ENCODE peak calls at places on chromosomes 6 and 20, in nine cellular contexts. J, B, Z, V, I, G, R, H and X are unnamed samples.

GRCh38 chr6:63764318-63764916 is 128.8 kb downstream of the PHF3 start:
- DNase-seq in R (peak), G (no peak), H (no peak), B (no peak), J (no peak), Z (no peak), I (peak), V (peak), X (no peak)

GRCh38 chr6:36364669-36365479 is 22.6 kb downstream of the ETV7 start:
- DNase-seq in B (no peak), G (no peak), J (no peak), Z (no peak), H (no peak), R (peak), I (no peak), V (no peak), X (no peak)

GRCh38 chr6:43269273-43270007 is 26.2 kb downstream of the TTBK1 start:
- DNase-seq in B (no peak), R (no peak), V (no peak), G (no peak), I (no peak), H (no peak), J (peak), Z (no peak), X (no peak)

GRCh38 chr20:43662943-43663655 is 3.8 kb upstream of the MYBL2 start:
- DNase-seq in J (no peak), G (no peak), B (no peak), V (no peak), I (peak), H (no peak), R (no peak), Z (no peak), X (no peak)

GRCh38 chr6:127959869-127960268 is 59.0 kb upstream of the THEMIS start:
- DNase-seq in V (no peak), R (no peak), Z (no peak), I (no peak), J (no peak), B (no peak), H (no peak), G (no peak), X (no peak)

GRCh38 chr6:35494161-35494563 is 2.7 kb downstream of the TEAD3 start:
- DNase-seq in J (no peak), I (no peak), Z (no peak), H (no peak), R (peak), G (peak), B (no peak), V (no peak), X (no peak)

GRCh38 chr6:10472634-10473033 is 48.5 kb upstream of the GCNT2 start:
- DNase-seq in G (no peak), V (no peak), J (no peak), H (no peak), Z (no peak), B (no peak), I (no peak), R (no peak), X (no peak)

GRCh38 chr6:161254754-161255253 is 19.1 kb downstream of the AGPAT4 start:
- DNase-seq in I (peak), G (no peak), J (no peak), Z (no peak), B (no peak), R (no peak), H (no peak), V (peak), X (no peak)

GRCh38 chr6:77456531-77457248 is 6.6 kb downstream of the HTR1B start:
- DNase-seq in R (peak), I (peak), G (no peak), Z (peak), B (no peak), J (no peak), H (no peak), V (no peak), X (peak)

GRCh38 chr20:38229376-38230252 is 30.9 kb downstream of the KIAA1755 start:
- DNase-seq in G (no peak), R (peak), V (peak), I (peak), Z (no peak), H (no peak), J (no peak), B (no peak), X (no peak)

GRCh38 chr6:18058429-18058828 is 64.0 kb downstream of the NHLRC1 start:
- DNase-seq in J (no peak), G (no peak), R (no peak), B (no peak), H (no peak), V (no peak), I (no peak), Z (no peak), X (no peak)

GRCh38 chr6:21527731-21528130 is 65.8 kb upstream of the SOX4 start:
- DNase-seq in B (no peak), V (no peak), J (no peak), G (no peak), R (no peak), Z (no peak), I (no peak), H (no peak), X (no peak)

GRCh38 chr6:56385981-56386593 is 138.7 kb upstream of the COL21A1 start:
- DNase-seq in G (no peak), H (no peak), R (no peak), I (no peak), Z (no peak), J (no peak), V (no peak), B (no peak), X (no peak)

GRCh38 chr20:46009847-46010246 is 1.1 kb downstream of the MMP9 start:
- DNase-seq in B (no peak), Z (no peak), H (no peak), V (no peak), I (no peak), G (no peak), R (no peak), J (no peak), X (no peak)

DNA sequence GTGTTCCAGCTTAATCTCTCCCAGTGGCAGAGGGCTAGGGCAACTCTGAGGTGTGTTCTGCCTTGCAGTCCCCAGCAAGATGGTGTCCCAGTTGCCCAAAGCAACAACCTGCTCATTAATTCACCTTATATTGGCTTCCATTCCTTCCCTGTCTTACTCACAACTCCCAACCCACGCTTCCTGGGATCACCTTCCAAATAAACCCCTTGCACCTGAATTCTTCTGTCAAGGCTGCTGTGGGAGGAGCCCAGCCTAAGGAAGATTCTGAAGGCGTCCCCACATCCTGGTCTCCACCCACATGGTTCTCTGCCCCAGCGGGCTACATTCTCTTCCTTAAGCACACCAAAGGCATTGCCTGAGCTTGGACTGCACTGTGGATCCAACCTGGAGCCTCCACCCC is 116.6 kb upstream of the MAFB start:
- DNase-seq in I (no peak), J (no peak), Z (no peak), B (no peak), G (no peak), H (no peak), R (no peak), V (no peak), X (no peak)
- H3K4me3 ChIP-seq in I (no peak), J (no peak), Z (no peak), B (no peak), G (no peak), H (no peak), R (no peak), V (no peak), X (no peak)

GRCh38 chr20:20740595-20740994 is 28.2 kb upstream of the RALGAPA2 start:
- DNase-seq in I (no peak), V (no peak), Z (no peak), G (peak), J (no peak), B (no peak), R (no peak), H (no peak), X (no peak)
- TF ChIP-seq CTCF in I (no peak), V (no peak), Z (no peak), G (no peak), J (no peak), B (no peak), R (no peak), H (no peak), X (no peak)

GRCh38 chr6:39050453-39051112 is 2.0 kb downstream of the GLP1R start:
- DNase-seq in R (no peak), Z (no peak), V (no peak), G (no peak), J (no peak), H (no peak), I (no peak), B (no peak), X (no peak)

GRCh38 chr6:39048481-39049399 is at the start of gene GLP1R:
- DNase-seq in G (no peak), B (no peak), H (no peak), J (no peak), I (no peak), R (no peak), Z (no peak), V (peak), X (no peak)

GRCh38 chr6:39047434-39048327 is 900 bp upstream of the GLP1R start:
- DNase-seq in I (no peak), Z (no peak), V (no peak), R (no peak), G (no peak), J (no peak), B (no peak), H (no peak), X (no peak)

GRCh38 chr6:39051399-39052122 is 3.0 kb downstream of the GLP1R start:
- DNase-seq in I (no peak), V (no peak), B (no peak), R (no peak), Z (no peak), H (no peak), G (no peak), J (no peak), X (no peak)

GRCh38 chr6:39049575-39050283 is 1.1 kb downstream of the GLP1R start:
- DNase-seq in V (peak), I (no peak), H (no peak), G (no peak), J (no peak), B (no peak), Z (no peak), R (no peak), X (no peak)
- H3K4me3 ChIP-seq in V (no peak), I (no peak), H (no peak), G (no peak), J (no peak), B (no peak), Z (no peak), R (no peak), X (no peak)

GRCh38 chr20:49812463-49813304 is at the start of gene SLC9A8:
- DNase-seq in Z (peak), H (peak), G (peak), R (peak), B (peak), V (peak), J (peak), I (peak), X (peak)
- TF ChIP-seq CTCF in Z (peak), H (no peak), G (peak), R (peak), B (peak), V (peak), J (peak), I (no peak), X (no peak)

GRCh38 chr20:10137032-10137431 is 81.6 kb upstream of the SNAP25 start:
- DNase-seq in H (no peak), J (no peak), I (no peak), Z (no peak), R (no peak), V (no peak), B (no peak), G (no peak), X (no peak)
- H3K4me3 ChIP-seq in H (no peak), J (no peak), I (no peak), Z (no peak), R (no peak), V (no peak), B (no peak), G (no peak), X (no peak)

GRCh38 chr20:48932375-48932941 is 10.9 kb downstream of the ARFGEF2 start:
- DNase-seq in I (no peak), V (no peak), H (no peak), J (no peak), G (no peak), Z (no peak), R (no peak), B (no peak), X (no peak)

GRCh38 chr20:48930035-48930434 is 8.5 kb downstream of the ARFGEF2 start:
- DNase-seq in I (no peak), V (no peak), B (no peak), Z (no peak), H (no peak), J (no peak), R (peak), G (no peak), X (no peak)

GRCh38 chr20:48930878-48931277 is 9.4 kb downstream of the ARFGEF2 start:
- DNase-seq in R (peak), Z (no peak), B (no peak), I (no peak), H (no peak), G (no peak), V (no peak), J (no peak), X (no peak)

GRCh38 chr20:48931527-48932374 is 10.2 kb downstream of the ARFGEF2 start:
- DNase-seq in V (no peak), I (no peak), Z (no peak), H (no peak), R (no peak), J (no peak), G (no peak), B (no peak), X (no peak)

DNA sequence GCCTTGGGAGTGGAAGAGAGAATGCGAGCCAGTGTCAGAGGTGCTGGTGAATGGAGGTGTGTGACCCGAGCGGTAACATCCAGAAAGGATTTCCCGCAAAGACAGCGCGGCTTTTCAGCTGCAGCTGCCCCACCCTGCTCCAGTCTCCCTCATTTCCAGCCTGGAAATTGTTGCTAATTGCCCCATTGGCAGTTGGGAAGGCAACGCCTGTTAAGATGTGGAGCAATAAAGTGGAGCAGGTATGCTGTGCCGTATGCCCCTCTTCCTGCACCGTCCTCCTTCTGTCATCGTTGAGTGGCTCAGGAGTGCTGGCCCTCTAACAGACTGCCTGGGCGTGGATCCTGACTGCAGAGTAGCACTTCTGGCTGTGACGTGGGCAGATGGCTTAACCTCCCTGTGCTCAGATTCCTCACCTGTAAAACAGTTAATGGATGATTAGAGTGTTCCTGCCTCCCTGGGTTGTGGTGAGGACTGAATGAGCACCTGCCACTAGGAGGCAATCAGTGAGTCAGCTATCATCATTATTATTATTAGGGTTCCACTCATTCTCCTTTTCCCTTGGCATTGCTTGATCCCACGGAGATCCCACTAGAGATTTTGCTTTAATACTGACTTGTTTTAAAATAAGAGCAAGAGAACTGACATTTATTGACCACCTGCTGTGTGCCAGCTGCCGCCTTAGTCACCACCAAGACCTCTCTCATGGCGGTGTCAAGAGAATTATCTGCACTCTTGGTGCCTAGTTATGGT is 11.7 kb downstream of the ARFGEF2 start:
- DNase-seq in Z (no peak), J (no peak), G (no peak), H (no peak), I (no peak), R (no peak), V (no peak), B (no peak), X (no peak)
- TF ChIP-seq CTCF in Z (no peak), J (no peak), G (no peak), H (no peak), I (no peak), R (no peak), V (no peak), B (no peak), X (no peak)

DNA sequence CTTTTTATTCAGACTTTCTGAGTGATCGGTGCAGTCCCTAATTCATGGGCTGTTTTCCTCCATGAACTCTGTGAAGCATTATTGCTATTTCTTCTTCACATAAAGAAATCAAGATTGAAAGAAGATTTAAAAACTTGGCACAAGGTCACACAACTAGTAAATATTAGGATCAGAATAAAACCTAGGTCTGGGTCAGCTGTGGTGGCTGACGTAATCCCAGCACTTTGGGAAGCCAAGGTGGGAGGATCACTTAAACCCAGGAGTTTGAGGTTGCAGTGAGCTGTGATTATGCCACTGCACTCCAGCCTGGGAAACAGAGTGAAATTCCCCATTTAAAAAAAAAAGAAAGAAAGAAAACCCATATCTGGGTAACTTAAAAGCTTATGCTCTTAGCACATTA is 1.4 kb downstream of the ZSCAN9 start:
- DNase-seq in G (no peak), J (no peak), B (no peak), Z (no peak), H (no peak), I (no peak), V (no peak), R (no peak), X (no peak)
- H3K4me3 ChIP-seq in G (no peak), J (no peak), B (no peak), Z (no peak), H (no peak), I (no peak), V (peak), R (no peak), X (no peak)